ENCODE peak calls at places on chromosomes 13 and 19, in ten cellular contexts. J is mammary epithelial cell, Z is thoracic aorta, R is BE2C, A is ascending aorta, I is heart right ventricle, X is hepatocyte, K is OCI-LY7, U is Panc1, Y is IMR-90. M is an unnamed sample. For H3K4me1, the result is how much of the 10 kb centered on the place peaks cover.

GRCh38 chr13:108508263-108508662 is 121.1 kb upstream of the MYO16 start:
- DNase-seq in R (no peak), J (no peak), Z (no peak), I (no peak), X (peak), A (no peak), U (no peak), Y (peak), K (peak), M (no peak)

GRCh38 chr19:15563325-15563794 is 51.7 kb upstream of the CYP4F8 start:
- DNase-seq in X (no peak), R (peak), Y (no peak), Z (no peak), U (no peak), K (no peak), A (no peak), J (peak), I (peak), M (peak)

GRCh38 chr13:96822900-96823299 is 171.4 kb downstream of the OXGR1 start:
- DNase-seq in X (peak), U (no peak), Y (no peak), J (peak), R (peak), Z (no peak), A (no peak), K (peak), I (no peak), M (no peak)

GRCh38 chr13:32121316-32121715 is 89.7 kb downstream of the FRY start:
- DNase-seq in R (no peak), Y (no peak), I (no peak), X (no peak), K (no peak), A (no peak), J (no peak), Z (no peak), U (no peak), M (no peak)

GRCh38 chr19:29532956-29533355 is 7.2 kb downstream of the VSTM2B start:
- DNase-seq in J (no peak), X (no peak), K (no peak), Z (no peak), I (no peak), U (no peak), A (no peak), R (no peak), Y (no peak), M (no peak)

GRCh38 chr13:33123066-33123940 is 107.1 kb downstream of the KL start:
- DNase-seq in R (no peak), I (peak), Z (no peak), X (no peak), J (no peak), U (no peak), K (no peak), Y (peak), A (peak), M (peak)

GRCh38 chr13:99389520-99390304 is 82.5 kb upstream of the GPR183 start:
- DNase-seq in A (no peak), I (no peak), X (no peak), K (no peak), Z (no peak), J (no peak), R (no peak), Y (no peak), U (no peak), M (no peak)

GRCh38 chr13:42305503-42305902 is 33.6 kb downstream of the AKAP11 start:
- DNase-seq in K (no peak), J (peak), Y (peak), I (no peak), Z (no peak), R (no peak), X (no peak), A (no peak), U (no peak), M (no peak)

GRCh38 chr19:31436121-31436776 is 87.0 kb upstream of the TSHZ3 start:
- DNase-seq in J (peak), A (no peak), K (no peak), Z (no peak), R (no peak), I (no peak), X (no peak), Y (peak), U (no peak), M (no peak)

GRCh38 chr13:45206340-45206739 is 5.5 kb upstream of the KCTD4 start:
- DNase-seq in X (peak), A (no peak), I (no peak), Z (no peak), K (no peak), J (peak), Y (peak), U (peak), R (no peak), M (peak)

GRCh38 chr19:22627526-22627925 is 6.6 kb upstream of the ZNF492 start:
- DNase-seq in K (no peak), X (no peak), I (no peak), U (no peak), J (no peak), R (no peak), Z (no peak), A (no peak), Y (no peak), M (no peak)

GRCh38 chr19:10461047-10461949 is 41.0 kb downstream of the PDE4A start:
- DNase-seq in U (no peak), A (peak), I (peak), Y (peak), X (peak), R (peak), J (peak), Z (peak), K (peak), M (peak)

GRCh38 chr19:43362179-43362578 is 8.7 kb downstream of the CD177 start:
- DNase-seq in J (no peak), U (no peak), X (no peak), I (no peak), A (no peak), Y (peak), K (no peak), Z (no peak), R (peak), M (no peak)

GRCh38 chr19:22617614-22618325 is 16.4 kb upstream of the ZNF492 start:
- DNase-seq in I (peak), U (no peak), R (no peak), A (no peak), K (no peak), Z (no peak), J (no peak), Y (no peak), X (no peak), M (no peak)

GRCh38 chr19:42155796-42156195 is 23.6 kb upstream of the POU2F2 start:
- DNase-seq in R (no peak), A (no peak), K (no peak), X (no peak), J (no peak), Z (no peak), U (no peak), Y (no peak), I (no peak), M (no peak)

GRCh38 chr13:60590775-60591174 is 193.8 kb downstream of the TDRD3 start:
- DNase-seq in R (no peak), A (no peak), Y (no peak), K (no peak), U (no peak), Z (no peak), I (no peak), J (no peak), X (no peak), M (no peak)

GRCh38 chr19:30666301-30666803 is 294.2 kb downstream of the ZNF536 start:
- DNase-seq in J (peak), A (no peak), U (peak), K (peak), I (peak), R (peak), Y (peak), Z (no peak), X (peak), M (peak)

GRCh38 chr19:1651548-1652394 is 644 bp downstream of the TCF3 start:
- DNase-seq in Y (peak), Z (no peak), R (peak), A (no peak), I (peak), U (no peak), X (peak), K (peak), J (peak), M (no peak)

GRCh38 chr13:36131931-36132297 is 732 bp upstream of the DCLK1 start:
- DNase-seq in U (no peak), R (no peak), J (no peak), A (peak), X (peak), Z (no peak), Y (no peak), I (peak), K (no peak), M (no peak)

DNA sequence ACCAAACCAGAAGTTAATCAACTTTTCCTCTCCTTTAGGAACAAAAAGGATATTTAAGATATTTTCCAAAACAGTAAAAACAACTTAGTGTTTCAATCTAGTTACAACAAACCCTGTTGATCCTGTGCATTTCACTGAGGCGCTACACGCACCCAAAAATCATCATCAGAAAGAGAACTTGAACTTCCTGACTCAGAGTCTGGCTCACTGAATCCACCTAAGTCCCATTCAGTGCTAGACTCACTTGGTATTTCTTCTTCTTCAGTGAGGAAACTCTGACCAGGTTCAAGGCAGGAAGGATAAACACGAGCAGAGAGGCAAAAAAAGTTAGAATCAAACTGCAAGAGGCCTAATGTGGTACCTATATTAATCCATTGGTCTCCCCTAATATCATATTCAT is 2.2 kb downstream of the KBTBD6 start:
- DNase-seq in Y (peak), K (peak), X (no peak), R (no peak), J (no peak), U (no peak), I (no peak), A (no peak), Z (no peak), M (no peak)
- H3K4me1 ChIP-seq in Y (under half), K (under half), X (under half), R (under half), J (under half), U (under half), I (half or more), A (under half), Z (under half), M (under half)

GRCh38 chr19:13978306-13978705 is 26.0 kb downstream of the DCAF15 start:
- DNase-seq in Z (peak), R (peak), A (peak), K (peak), Y (no peak), X (peak), J (no peak), U (no peak), I (peak), M (no peak)
- H3K4me3 ChIP-seq in Z (peak), R (no peak), A (peak), K (no peak), Y (no peak), X (peak), J (no peak), U (no peak), I (peak), M (no peak)

GRCh38 chr19:40798997-40799557 is at the start of gene EGLN2:
- DNase-seq in I (no peak), K (no peak), Y (no peak), R (peak), A (no peak), X (no peak), J (no peak), Z (no peak), U (no peak), M (no peak)
- H3K4me1 ChIP-seq in I (half or more), K (half or more), Y (under half), R (under half), A (under half), X (under half), J (under half), Z (under half), U (under half), M (under half)

GRCh38 chr13:101434486-101434885 is 18.0 kb upstream of the ITGBL1 start:
- DNase-seq in Y (no peak), U (no peak), A (no peak), J (no peak), Z (no peak), X (no peak), K (no peak), I (no peak), R (no peak), M (no peak)

GRCh38 chr13:101429733-101430132 is 13.4 kb upstream of the NALCN start:
- DNase-seq in Y (peak), X (no peak), Z (no peak), R (no peak), J (peak), U (no peak), K (no peak), I (no peak), A (no peak), M (no peak)

DNA sequence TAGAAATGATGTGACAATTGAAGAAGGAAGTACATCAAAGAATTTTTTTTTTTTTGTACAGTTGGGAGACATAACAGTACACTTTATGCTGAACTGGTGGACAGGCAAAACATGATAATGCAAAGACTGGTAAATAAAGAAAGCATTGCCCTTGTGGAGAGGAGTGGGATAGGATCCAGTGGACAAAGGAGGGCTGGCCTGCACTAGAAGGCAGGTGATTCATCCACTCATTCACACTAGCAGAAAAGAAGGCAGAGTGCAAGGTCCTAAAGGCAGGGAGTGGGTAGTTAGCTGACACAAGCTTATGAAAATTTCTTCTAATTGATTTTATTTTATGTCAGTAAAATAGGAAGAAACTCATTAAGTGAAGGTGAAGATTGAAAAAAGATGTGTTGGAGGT is 17.6 kb upstream of the NALCN start:
- DNase-seq in R (no peak), K (no peak), Y (no peak), J (no peak), A (no peak), I (no peak), Z (no peak), X (no peak), U (no peak), M (no peak)
- H3K4me3 ChIP-seq in R (no peak), K (no peak), Y (no peak), J (no peak), A (no peak), I (no peak), Z (no peak), X (no peak), U (no peak), M (no peak)

GRCh38 chr19:48319647-48320537 is 5.5 kb upstream of the EMP3 start:
- DNase-seq in K (peak), J (peak), Y (peak), U (no peak), A (no peak), R (peak), I (peak), X (peak), Z (peak), M (peak)

GRCh38 chr19:48325265-48325910 is at the start of gene EMP3:
- DNase-seq in J (peak), I (peak), Z (peak), U (no peak), Y (peak), X (peak), A (peak), K (peak), R (peak), M (peak)

GRCh38 chr19:48318286-48318987 is 6.9 kb upstream of the EMP3 start:
- DNase-seq in I (no peak), J (no peak), R (no peak), Y (no peak), A (no peak), X (no peak), U (no peak), Z (no peak), K (no peak), M (no peak)

GRCh38 chr19:48321372-48321621 is 4.1 kb upstream of the EMP3 start:
- DNase-seq in J (peak), A (peak), K (peak), R (peak), I (peak), Y (peak), X (peak), U (no peak), Z (peak), M (peak)

GRCh38 chr19:48321622-48322591 is 3.4 kb upstream of the EMP3 start:
- DNase-seq in Z (peak), X (peak), K (peak), J (peak), I (peak), R (peak), A (peak), Y (peak), U (no peak), M (peak)
- H3K4me1 ChIP-seq in Z (under half), X (under half), K (under half), J (under half), I (half or more), R (under half), A (under half), Y (under half), U (under half), M (half or more)

GRCh38 chr13:79589605-79590511 is 108.9 kb downstream of the NDFIP2 start:
- DNase-seq in U (no peak), Z (no peak), Y (no peak), X (no peak), J (peak), A (no peak), K (no peak), I (no peak), R (no peak), M (peak)
- H3K4me3 ChIP-seq in U (no peak), Z (no peak), Y (no peak), X (no peak), J (peak), A (no peak), K (no peak), I (no peak), R (no peak), M (peak)

GRCh38 chr19:3398114-3398899 is 31.9 kb downstream of the NFIC start:
- DNase-seq in Z (no peak), I (peak), X (peak), A (no peak), Y (peak), J (no peak), K (no peak), U (no peak), R (no peak), M (no peak)
- H3K4me1 ChIP-seq in Z (under half), I (half or more), X (under half), A (under half), Y (under half), J (under half), K (under half), U (under half), R (under half), M (under half)

GRCh38 chr13:46983881-46984280 is 87.0 kb upstream of the HTR2A start:
- DNase-seq in I (no peak), J (peak), R (no peak), A (no peak), K (peak), Z (no peak), X (peak), Y (peak), U (no peak), M (peak)

GRCh38 chr13:46982856-46983582 is 86.2 kb upstream of the HTR2A start:
- DNase-seq in R (no peak), Y (no peak), Z (no peak), U (no peak), K (peak), A (no peak), I (no peak), J (no peak), X (no peak), M (no peak)
- H3K4me3 ChIP-seq in R (no peak), Y (no peak), Z (no peak), U (no peak), K (peak), A (no peak), I (no peak), J (no peak), X (no peak), M (no peak)

GRCh38 chr19:18373407-18373891 is 12.5 kb upstream of the GDF15 start:
- DNase-seq in I (no peak), K (no peak), X (no peak), R (no peak), Z (no peak), J (no peak), U (no peak), Y (no peak), A (no peak), M (no peak)
- H3K4me1 ChIP-seq in I (under half), K (under half), X (under half), R (under half), Z (under half), J (under half), U (under half), Y (under half), A (under half), M (half or more)

GRCh38 chr19:13887039-13887438 is 10.1 kb downstream of the NANOS3 start:
- DNase-seq in K (no peak), R (no peak), I (no peak), Y (no peak), U (no peak), X (no peak), J (peak), Z (no peak), A (no peak), M (no peak)
- H3K4me3 ChIP-seq in K (no peak), R (no peak), I (no peak), Y (no peak), U (no peak), X (no peak), J (no peak), Z (no peak), A (no peak), M (no peak)

M was measured in PC-9.